ENCODE peak calls at places on chromosomes 3 and 15, in seven cellular contexts. J is naive B cell; F is stimulated activated CD4-positive, alpha-beta T cell treated with anti-CD3 and anti-CD28 coated beads, Interleukin-1b, Interleukin-23, amount 100 ng/mL, for 24 hours; E is choroid plexus epithelial cell; D is pancreas; K is AG10803; X is GM10248. N is an unnamed sample.

GRCh38 chr15:39543651-39544050 is 37.2 kb upstream of the THBS1 start:
- DNase-seq in X (no peak), J (no peak), E (peak), K (no peak), F (no peak), D (no peak), N (no peak)

GRCh38 chr3:124217542-124217941 is 225.6 kb upstream of the ROPN1 start:
- DNase-seq in F (no peak), J (no peak), E (peak), X (peak), D (peak), K (peak), N (no peak)

GRCh38 chr3:78178740-78179139 is 1138.8 kb downstream of the ROBO2 start:
- DNase-seq in J (no peak), E (no peak), X (no peak), K (no peak), D (no peak), F (no peak), N (no peak)

GRCh38 chr3:134249935-134250716 is 533 bp downstream of the RYK start:
- DNase-seq in K (peak), X (peak), E (peak), F (no peak), D (peak), J (peak), N (no peak)

GRCh38 chr3:46509661-46510187 is 11.9 kb downstream of the RTP3 start:
- DNase-seq in J (no peak), X (no peak), K (no peak), D (no peak), F (no peak), E (no peak), N (no peak)

GRCh38 chr3:176766862-176767261 is 430.4 kb downstream of the TBL1XR1 start:
- DNase-seq in K (no peak), F (no peak), D (no peak), J (no peak), E (no peak), X (no peak), N (no peak)

GRCh38 chr3:107431048-107431297 is 53.7 kb downstream of the CCDC54 start:
- DNase-seq in X (no peak), E (no peak), J (peak), D (no peak), F (peak), K (no peak), N (no peak)

GRCh38 chr15:87144775-87145174 is 1065.1 kb downstream of the AGBL1 start:
- DNase-seq in E (peak), D (no peak), K (peak), F (no peak), J (no peak), X (no peak), N (no peak)

GRCh38 chr3:116445291-116445841 is at the start of gene LSAMP:
- DNase-seq in K (peak), E (peak), J (no peak), X (no peak), F (no peak), D (no peak), N (no peak)

GRCh38 chr3:150786791-150787190 is 23.8 kb upstream of the SIAH2 start:
- DNase-seq in K (peak), X (no peak), J (no peak), E (no peak), F (no peak), D (no peak), N (no peak)

GRCh38 chr3:18372786-18373405 is 52.2 kb downstream of the SATB1 start:
- DNase-seq in K (no peak), X (no peak), F (no peak), J (no peak), D (no peak), E (no peak), N (no peak)

GRCh38 chr3:186025161-186025560 is 83.7 kb downstream of the ETV5 start:
- DNase-seq in J (no peak), F (peak), E (peak), D (no peak), X (no peak), K (peak), N (no peak)

GRCh38 chr3:105448338-105448982 is 81.8 kb downstream of the ALCAM start:
- DNase-seq in E (no peak), J (no peak), D (no peak), K (no peak), X (no peak), F (no peak), N (no peak)

GRCh38 chr15:25182736-25183445 is 228.1 kb downstream of the SNRPN start:
- DNase-seq in E (no peak), D (peak), F (no peak), J (no peak), X (no peak), K (no peak), N (no peak)

GRCh38 chr15:101698314-101698713 is 26.0 kb downstream of the TARS3 start:
- DNase-seq in D (no peak), E (no peak), X (no peak), J (no peak), K (no peak), F (no peak), N (no peak)

GRCh38 chr3:105260385-105260784 is 106.3 kb upstream of the ALCAM start:
- DNase-seq in D (no peak), K (no peak), E (no peak), F (no peak), J (no peak), X (no peak), N (no peak)

GRCh38 chr15:80823120-80823519 is 44.0 kb downstream of the CEMIP start:
- DNase-seq in K (no peak), F (no peak), X (no peak), D (no peak), E (no peak), J (no peak), N (no peak)

GRCh38 chr3:80331768-80332167 is 564.0 kb upstream of the ROBO1 start:
- DNase-seq in F (no peak), X (no peak), D (no peak), K (no peak), E (no peak), J (no peak), N (no peak)

GRCh38 chr3:123110953-123111615 is 44.3 kb downstream of the PDIA5 start:
- DNase-seq in X (no peak), F (no peak), J (no peak), D (no peak), E (no peak), K (no peak), N (no peak)

GRCh38 chr15:44157679-44158078 is 37.4 kb downstream of the FRMD5 start:
- DNase-seq in F (no peak), E (peak), K (peak), J (no peak), X (no peak), D (no peak), N (peak)

GRCh38 chr3:196660381-196661166 is 21.1 kb downstream of the NRROS start:
- DNase-seq in K (no peak), X (no peak), E (no peak), D (peak), F (no peak), J (no peak), N (no peak)

GRCh38 chr3:42097166-42097946 is 6.2 kb downstream of the TRAK1 start:
- DNase-seq in K (peak), F (peak), J (no peak), D (no peak), E (peak), X (no peak), N (no peak)

GRCh38 chr3:139052802-139053600 is 8.3 kb upstream of the PRR23C start:
- DNase-seq in D (no peak), J (no peak), F (no peak), E (no peak), K (no peak), X (no peak), N (no peak)

GRCh38 chr15:61146643-61147230 is 82.4 kb downstream of the RORA start:
- DNase-seq in J (no peak), K (no peak), F (no peak), X (no peak), D (no peak), E (no peak), N (no peak)

GRCh38 chr15:69126054-69126469 is 34.4 kb upstream of the GLCE start:
- DNase-seq in D (no peak), K (peak), J (no peak), X (no peak), F (no peak), E (peak), N (no peak)

GRCh38 chr3:64022451-64023186 is 675 bp downstream of the PSMD6 start:
- DNase-seq in K (peak), J (no peak), D (peak), E (peak), X (no peak), F (no peak), N (no peak)

GRCh38 chr3:196323723-196324122 is 5.7 kb upstream of the DYNLT2B start:
- DNase-seq in X (no peak), F (no peak), D (no peak), E (peak), J (no peak), K (peak), N (no peak)

GRCh38 chr3:167762296-167762695 is 26.8 kb downstream of the SERPINI1 start:
- DNase-seq in J (peak), E (no peak), D (no peak), F (no peak), X (no peak), K (no peak), N (no peak)

GRCh38 chr3:133464573-133464972 is 64.7 kb downstream of the BFSP2 start:
- DNase-seq in E (peak), X (no peak), D (no peak), K (peak), J (no peak), F (no peak), N (no peak)

GRCh38 chr15:49987198-49987785 is 131.7 kb downstream of the ATP8B4 start:
- DNase-seq in E (peak), F (no peak), D (no peak), K (peak), X (no peak), J (no peak), N (no peak)

GRCh38 chr15:54014067-54014466 is 35.8 kb downstream of the UNC13C start:
- DNase-seq in K (no peak), E (no peak), J (no peak), X (no peak), D (no peak), F (no peak), N (no peak)

GRCh38 chr3:6220361-6220957 is 640.5 kb upstream of the GRM7 start:
- DNase-seq in X (no peak), K (no peak), D (no peak), J (no peak), E (no peak), F (no peak), N (no peak)

GRCh38 chr3:100231668-100232067 is 29.1 kb upstream of the TBC1D23 start:
- DNase-seq in K (peak), J (no peak), X (no peak), F (no peak), D (no peak), E (no peak), N (no peak)

GRCh38 chr3:53938645-53939044 is 47.0 kb upstream of the SELENOK start:
- DNase-seq in J (peak), K (peak), D (no peak), X (peak), E (peak), F (no peak), N (peak)

N was measured in Panc1.